ENCODE peak calls at places on chromosomes 5 and 9, in seven cellular contexts. M is GM23248, X is fibroblast of lung, U is neural progenitor cell, W is K562, Y is endothelial cell of umbilical vein, R is OCI-LY7. Z is an unnamed sample. For H4K20me1, the result is how much of the 10 kb centered on the place peaks cover.

GRCh38 chr5:151079838-151080619 is 805 bp downstream of the TNIP1 start:
- DNase-seq in M (peak), Y (peak), U (no peak), R (no peak), X (peak), W (peak), Z (peak)

GRCh38 chr9:99929652-99930051 is 23.2 kb downstream of the STX17 start:
- DNase-seq in R (no peak), X (no peak), W (no peak), U (no peak), Y (no peak), M (no peak), Z (no peak)

GRCh38 chr5:19853616-19854240 is 134.3 kb downstream of the CDH18 start:
- DNase-seq in R (no peak), Y (no peak), U (no peak), W (no peak), M (peak), X (peak), Z (peak)

GRCh38 chr9:98908897-98909634 is 34.6 kb upstream of the COL15A1 start:
- DNase-seq in Y (no peak), U (no peak), M (peak), R (no peak), X (peak), W (no peak), Z (no peak)

GRCh38 chr9:97802276-97802675 is 50.8 kb upstream of the FOXE1 start:
- DNase-seq in M (peak), W (no peak), R (no peak), Y (no peak), U (no peak), X (peak), Z (peak)

GRCh38 chr9:124258765-124259272 is 1.1 kb downstream of the NEK6 start:
- DNase-seq in R (no peak), X (no peak), M (peak), Y (peak), W (no peak), U (peak), Z (peak)

GRCh38 chr5:179343902-179344300 is 1.4 kb downstream of the ADAMTS2 start:
- DNase-seq in M (peak), X (peak), U (peak), R (no peak), Y (no peak), W (no peak), Z (no peak)

GRCh38 chr5:175347931-175348330 is 96.1 kb downstream of the DRD1 start:
- DNase-seq in W (no peak), R (no peak), M (no peak), X (no peak), Y (no peak), U (no peak), Z (no peak)

GRCh38 chr5:142508630-142509425 is 177.1 kb downstream of the FGF1 start:
- DNase-seq in R (no peak), W (peak), X (no peak), Y (no peak), U (no peak), M (no peak), Z (no peak)

GRCh38 chr5:112668016-112668415 is 69.7 kb upstream of the APC start:
- DNase-seq in M (peak), X (no peak), U (no peak), R (no peak), W (no peak), Y (no peak), Z (no peak)

GRCh38 chr5:39755986-39756385 is 331.2 kb upstream of the DAB2 start:
- DNase-seq in Y (peak), X (peak), M (peak), U (no peak), R (no peak), W (peak), Z (peak)

GRCh38 chr5:39132792-39133191 is 58.6 kb upstream of the RICTOR start:
- DNase-seq in W (no peak), Y (no peak), U (no peak), R (no peak), M (no peak), X (no peak), Z (no peak)

GRCh38 chr9:70340572-70340971 is 73.9 kb downstream of the KLF9 start:
- DNase-seq in X (peak), R (peak), M (peak), U (peak), W (peak), Y (peak), Z (no peak)

GRCh38 chr5:124789104-124789605 is 42.7 kb upstream of the ZNF608 start:
- DNase-seq in R (no peak), X (no peak), U (no peak), M (peak), Y (no peak), W (no peak), Z (no peak)

GRCh38 chr9:105307731-105308130 is 63.3 kb downstream of the SLC44A1 start:
- DNase-seq in W (no peak), U (no peak), X (peak), Y (no peak), R (no peak), M (peak), Z (no peak)

GRCh38 chr9:92141144-92142129 is 26.2 kb upstream of the SPTLC1 start:
- DNase-seq in X (peak), W (no peak), M (peak), Y (peak), U (peak), R (no peak), Z (peak)

GRCh38 chr5:156456857-156457256 is 129.9 kb downstream of the SGCD start:
- DNase-seq in W (no peak), Y (no peak), U (no peak), M (no peak), X (no peak), R (no peak), Z (no peak)

GRCh38 chr5:115467631-115468030 is 76.9 kb downstream of the FEM1C start:
- DNase-seq in R (no peak), Y (no peak), U (no peak), W (no peak), M (no peak), X (no peak), Z (no peak)

GRCh38 chr5:31664566-31664965 is 25.6 kb downstream of the PDZD2 start:
- DNase-seq in Y (no peak), R (peak), W (peak), M (no peak), X (peak), U (peak), Z (peak)

GRCh38 chr5:95406426-95407093 is 15.4 kb downstream of the FAM81B start:
- DNase-seq in W (no peak), R (no peak), X (peak), U (no peak), M (peak), Y (peak), Z (no peak)

GRCh38 chr9:16154570-16155078 is 601.8 kb downstream of the CCDC171 start:
- DNase-seq in R (peak), U (peak), M (peak), W (peak), X (peak), Y (peak), Z (no peak)

GRCh38 chr5:101136454-101136853 is 233.4 kb upstream of the ST8SIA4 start:
- DNase-seq in M (no peak), Y (no peak), R (no peak), X (no peak), W (no peak), U (no peak), Z (no peak)

GRCh38 chr9:36448017-36448416 is 47.9 kb upstream of the RNF38 start:
- DNase-seq in Y (no peak), U (no peak), W (no peak), M (no peak), X (no peak), R (no peak), Z (no peak)
- H4K20me1 ChIP-seq in Y (under half), U (half or more), W (under half), M (under half), X (under half), R (under half), Z (under half)

DNA sequence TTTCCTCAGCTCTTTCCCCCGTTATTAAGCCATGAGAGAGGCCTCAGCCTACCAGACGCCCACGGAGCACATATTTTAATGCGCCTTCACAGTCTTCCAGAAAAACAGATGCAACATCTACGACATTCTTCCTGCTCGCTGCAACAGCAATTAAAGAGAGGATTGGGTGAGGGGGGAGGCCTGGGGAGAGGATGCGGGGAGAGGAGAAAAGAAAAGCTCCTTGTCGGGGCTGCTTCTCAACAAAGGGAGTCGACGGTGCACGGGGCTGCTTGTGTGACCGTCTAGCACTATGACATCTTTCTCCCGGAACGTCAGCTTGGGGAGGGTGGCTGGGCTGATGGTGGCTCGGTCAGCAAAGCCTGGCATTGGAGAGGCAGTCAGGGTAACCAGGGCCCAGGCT is 37.6 kb upstream of the NEURL1B start:
- DNase-seq in M (peak), Y (no peak), X (peak), R (no peak), W (no peak), U (peak), Z (no peak)
- H2AFZ ChIP-seq in M (peak), Y (no peak), X (peak), R (no peak), W (no peak), U (peak), Z (peak)

GRCh38 chr9:2022560-2022959 is 7.4 kb downstream of the SMARCA2 start:
- DNase-seq in X (no peak), U (no peak), R (no peak), Y (peak), M (no peak), W (no peak), Z (no peak)
- H4K20me1 ChIP-seq in X (under half), U (under half), R (under half), Y (under half), M (under half), W (under half), Z (under half)

DNA sequence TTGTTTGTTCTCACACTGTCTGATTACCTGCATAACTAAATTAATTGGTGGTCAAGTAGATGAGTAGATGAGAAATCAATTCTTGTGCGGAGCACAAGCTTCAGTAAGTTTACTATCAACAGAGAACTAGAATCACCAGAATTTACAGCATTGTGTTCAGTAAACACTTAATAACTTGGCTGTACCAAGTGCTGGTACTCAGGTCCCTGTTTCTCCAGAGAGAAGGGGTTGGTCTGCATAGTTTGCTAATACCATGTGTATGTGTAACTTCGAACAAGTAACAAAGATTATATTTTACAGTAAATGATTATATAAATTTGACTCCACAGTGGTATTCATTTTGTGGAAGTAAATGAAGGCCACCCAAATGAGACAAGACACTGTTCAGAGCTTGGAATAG is 146.3 kb downstream of the PCSK5 start:
- DNase-seq in U (no peak), M (no peak), W (no peak), X (no peak), Y (no peak), R (no peak), Z (no peak)
- H2AFZ ChIP-seq in U (no peak), M (no peak), W (no peak), X (no peak), Y (no peak), R (no peak), Z (no peak)

GRCh38 chr5:73727470-73727869 is 101.5 kb downstream of the ARHGEF28 start:
- DNase-seq in W (no peak), R (no peak), Y (no peak), M (no peak), U (no peak), X (no peak), Z (no peak)
- H4K20me1 ChIP-seq in W (under half), R (under half), Y (under half), M (under half), U (under half), X (under half), Z (under half)

Z was measured in mammary epithelial cell.